ENCODE peak calls at places on chromosomes 2 and 18, in seven cellular contexts. A is stimulated activated CD4-positive, alpha-beta T cell treated with anti-CD3 and anti-CD28 coated beads, Interleukin-12 subunit alpha, Interleukin-12 subunit beta, amount 100 ng/mL, for 48 hours; C is HFFc6; W is AG08396; K is activated naive CD8-positive, alpha-beta T cell treated with anti-CD3 and anti-CD28 coated beads, Interleukin-2, amount 50 U/mL, for 24 hours; G is AG09319; T is mucosa of descending colon. N is an unnamed sample.

GRCh38 chr2:238857929-238858328 is 10.0 kb downstream of the TWIST2 start:
- DNase-seq in W (no peak), C (no peak), T (no peak), G (no peak), A (no peak), K (no peak), N (peak; percentile 65)

GRCh38 chr2:181174880-181175590 is 194.6 kb downstream of the UBE2E3 start:
- DNase-seq in T (no peak), K (no peak), A (no peak), G (peak; percentile 64), C (no peak), W (no peak), N (no peak)

GRCh38 chr2:107932483-107932882 is 53.8 kb upstream of the SLC5A7 start:
- DNase-seq in G (no peak), K (no peak), C (no peak), T (no peak), A (no peak), W (no peak), N (no peak)

GRCh38 chr18:48541026-48541746 is 2.4 kb downstream of the CTIF start:
- DNase-seq in A (no peak), T (peak; percentile 84), C (peak; percentile 79), K (peak; percentile 25), G (peak; percentile 44), W (peak; percentile 84), N (peak; percentile 95)

GRCh38 chr2:100142393-100142792 is at the start of gene AFF3:
- DNase-seq in C (no peak), W (no peak), T (no peak), G (no peak), K (peak; percentile 75), A (peak; percentile 58), N (peak; percentile 82)

GRCh38 chr2:234363011-234363487 is 133.8 kb downstream of the ARL4C start:
- DNase-seq in T (no peak), K (no peak), G (no peak), W (peak; percentile 10), C (no peak), A (no peak), N (no peak)

GRCh38 chr2:236623816-236624215 is 54.2 kb downstream of the ACKR3 start:
- DNase-seq in K (no peak), G (no peak), T (no peak), C (no peak), A (no peak), W (no peak), N (no peak)

GRCh38 chr2:84537251-84537650 is 21.0 kb downstream of the DNAH6 start:
- DNase-seq in C (no peak), G (no peak), W (no peak), T (no peak), A (no peak), K (no peak), N (no peak)

GRCh38 chr2:240577281-240578109 is 9.0 kb upstream of the CAPN10 start:
- DNase-seq in T (no peak), G (no peak), A (no peak), C (no peak), K (no peak), W (no peak), N (no peak)

GRCh38 chr2:128621074-128621473 is 302.4 kb upstream of the HS6ST1 start:
- DNase-seq in C (no peak), A (no peak), T (peak; percentile 8), G (no peak), W (no peak), K (no peak), N (no peak)

GRCh38 chr2:222968550-222969155 is 83.3 kb upstream of the KCNE4 start:
- DNase-seq in T (no peak), K (no peak), W (no peak), C (no peak), G (no peak), A (no peak), N (no peak)

GRCh38 chr2:46003912-46004473 is 293.2 kb upstream of the EPAS1 start:
- DNase-seq in K (no peak), G (no peak), C (no peak), A (no peak), W (no peak), T (no peak), N (no peak)

GRCh38 chr2:187126247-187127005 is 277.5 kb upstream of the ZSWIM2 start:
- DNase-seq in K (no peak), T (no peak), G (no peak), A (no peak), C (no peak), W (no peak), N (no peak)

GRCh38 chr2:27606611-27607010 is 22.2 kb downstream of the CCDC121 start:
- DNase-seq in C (peak; percentile 80), T (no peak), K (no peak), A (no peak), G (no peak), W (no peak), N (no peak)

GRCh38 chr2:101815739-101816391 is 118.4 kb downstream of the MAP4K4 start:
- DNase-seq in C (no peak), T (no peak), A (no peak), W (no peak), K (no peak), G (no peak), N (no peak)

GRCh38 chr2:48519608-48520007 is 10.3 kb upstream of the STON1 start:
- DNase-seq in T (no peak), G (no peak), C (no peak), W (no peak), K (no peak), A (no peak), N (no peak)

GRCh38 chr2:216799873-216800421 is 59.9 kb downstream of the TNP1 start:
- DNase-seq in T (no peak), A (no peak), W (peak; percentile 61), K (no peak), C (peak; percentile 31), G (no peak), N (peak; percentile 63)

GRCh38 chr2:164073053-164073757 is 337.4 kb upstream of the FIGN start:
- DNase-seq in A (no peak), K (no peak), G (no peak), C (no peak), W (no peak), T (no peak), N (no peak)

GRCh38 chr18:76457475-76457874 is 37.6 kb downstream of the ZNF516 start:
- DNase-seq in T (no peak), G (no peak), K (no peak), W (no peak), A (no peak), C (no peak), N (no peak)

GRCh38 chr2:127525692-127526141 is 572 bp downstream of the IWS1 start:
- DNase-seq in K (peak; percentile 20), A (no peak), T (no peak), W (peak; percentile 50), G (peak; percentile 38), C (peak; percentile 32), N (peak; percentile 86)

GRCh38 chr2:62375051-62375450 is 130.9 kb downstream of the TMEM17 start:
- DNase-seq in T (no peak), W (no peak), C (no peak), A (no peak), G (no peak), K (no peak), N (no peak)

GRCh38 chr18:23283933-23284430 is 148.7 kb downstream of the CABLES1 start:
- DNase-seq in T (no peak), A (no peak), G (no peak), W (no peak), C (peak; percentile 30), K (peak; percentile 49), N (no peak)

GRCh38 chr2:3169106-3169870 is 208.3 kb downstream of the EIPR1 start:
- DNase-seq in K (no peak), C (peak; percentile 81), T (no peak), W (peak; percentile 78), A (no peak), G (no peak), N (no peak)

GRCh38 chr2:3334392-3334791 is 43.2 kb downstream of the EIPR1 start:
- DNase-seq in A (no peak), G (no peak), C (no peak), T (no peak), K (no peak), W (no peak), N (peak; percentile 57)

GRCh38 chr18:26479686-26480079 is 68.7 kb downstream of the KCTD1 start:
- DNase-seq in W (no peak), C (no peak), K (no peak), G (peak; percentile 44), T (no peak), A (no peak), N (no peak)

GRCh38 chr18:54388203-54389142 is 30.8 kb downstream of the C18orf54 start:
- DNase-seq in W (peak; percentile 78), K (peak; percentile 26), C (peak; percentile 78), T (peak; percentile 24), G (peak; percentile 25), A (peak; percentile 23), N (no peak)

GRCh38 chr18:39188278-39188677 is 1622.7 kb upstream of the CELF4 start:
- DNase-seq in W (no peak), C (no peak), G (no peak), T (no peak), A (no peak), K (no peak), N (no peak)

GRCh38 chr18:59079264-59079972 is 60.3 kb upstream of the SEC11C start:
- DNase-seq in W (no peak), A (no peak), G (no peak), C (no peak), T (no peak), K (no peak), N (no peak)

GRCh38 chr2:165203689-165204559 is at the start of gene SCN3A:
- DNase-seq in T (peak; percentile 16), G (no peak), A (no peak), C (peak; percentile 47), K (peak; percentile 12), W (peak; percentile 36), N (no peak)

GRCh38 chr2:5982217-5982910 is 290.2 kb downstream of the SOX11 start:
- DNase-seq in W (no peak), K (no peak), G (no peak), A (no peak), T (no peak), C (no peak), N (no peak)

GRCh38 chr2:1010373-1011017 is 59.8 kb downstream of the SNTG2 start:
- DNase-seq in T (no peak), C (no peak), A (no peak), G (no peak), W (no peak), K (no peak), N (no peak)

GRCh38 chr2:19124135-19124534 is 234.3 kb downstream of the OSR1 start:
- DNase-seq in A (no peak), G (no peak), K (no peak), W (peak; percentile 59), T (no peak), C (peak; percentile 97), N (no peak)

GRCh38 chr2:63790491-63790890 is 51.2 kb upstream of the UGP2 start:
- DNase-seq in C (no peak), T (no peak), W (no peak), A (no peak), G (no peak), K (no peak), N (no peak)

GRCh38 chr2:38720613-38721241 is 30.4 kb downstream of the SRSF7 start:
- DNase-seq in K (no peak), W (peak; percentile 74), A (no peak), C (peak; percentile 97), G (peak; percentile 97), T (peak; percentile 64), N (peak; percentile 91)